ENCODE peak calls at places on chromosomes 16 and 17, in eight cellular contexts. S, Z, D, I, F, K, L and R are unnamed samples.

GRCh38 chr17:73471924-73472323 is 160.1 kb upstream of the CDC42EP4 start:
- DNase-seq in S (no peak), I (no peak), L (no peak), K (no peak), Z (no peak), F (no peak), D (no peak), R (no peak)

GRCh38 chr17:47267354-47267828 is 13.8 kb downstream of the ITGB3 start:
- DNase-seq in S (no peak), I (no peak), K (no peak), F (no peak), L (no peak), Z (peak; percentile 20), D (peak; percentile 55), R (peak; percentile 71)

GRCh38 chr16:2147981-2148671 is at the start of gene RAB26:
- DNase-seq in D (peak; percentile 72), K (peak; percentile 78), S (peak; percentile 75), I (peak; percentile 95), L (no peak), F (no peak), Z (peak; percentile 84), R (peak; percentile 96)

GRCh38 chr16:19994771-19995170 is 78.9 kb downstream of the GPR139 start:
- DNase-seq in S (no peak), Z (no peak), K (no peak), L (no peak), I (no peak), D (no peak), F (no peak), R (no peak)

GRCh38 chr16:11224894-11225676 is 30.9 kb downstream of the SOCS1 start:
- DNase-seq in I (peak; percentile 47), D (no peak), L (no peak), Z (no peak), K (no peak), S (peak; percentile 89), F (peak; percentile 69), R (no peak)

GRCh38 chr16:89150981-89151380 is 20.6 kb upstream of the CDH15 start:
- DNase-seq in F (no peak), L (no peak), Z (no peak), D (no peak), K (no peak), S (no peak), I (no peak), R (no peak)

GRCh38 chr16:4323845-4324478 is 8.1 kb downstream of the GLIS2 start:
- DNase-seq in F (no peak), D (peak; percentile 78), I (peak; percentile 72), L (no peak), K (no peak), S (no peak), Z (peak; percentile 64), R (no peak)

GRCh38 chr17:48541574-48542113 is 3.3 kb downstream of the HOXB2 start:
- DNase-seq in L (no peak), F (no peak), D (peak; percentile 86), I (no peak), Z (no peak), K (no peak), S (peak; percentile 75), R (no peak)

GRCh38 chr16:26951950-26952349 is 114.8 kb upstream of the C16orf82 start:
- DNase-seq in S (no peak), L (no peak), I (no peak), K (no peak), D (no peak), F (no peak), Z (no peak), R (no peak)

GRCh38 chr16:7372095-7372494 is 39.5 kb downstream of the RBFOX1 start:
- DNase-seq in I (no peak), K (no peak), D (no peak), S (no peak), L (no peak), Z (no peak), F (no peak), R (no peak)